ENCODE peak calls at places on chromosomes 11 and 22, in four cellular contexts. U is putamen, E is kidney tubule cell, Q is activated T-helper 1 cell treated with Interleukin-2 at 50 U/mL for 16 hours. K is an unnamed sample.

GRCh38 chr11:46906596-46906995 is 11.8 kb downstream of the LRP4 start:
- DNase-seq in U (peak), E (no peak), Q (no peak), K (peak)

GRCh38 chr11:77548552-77549439 is 41.0 kb upstream of the AQP11 start:
- DNase-seq in U (no peak), E (no peak), Q (no peak), K (no peak)

GRCh38 chr22:45946805-45947600 is 30.0 kb downstream of the WNT7B start:
- DNase-seq in U (peak), E (peak), Q (no peak), K (peak)

GRCh38 chr11:129853508-129854228 is 38.0 kb downstream of the TMEM45B start:
- DNase-seq in U (no peak), E (peak), Q (peak), K (no peak)

GRCh38 chr11:110935018-110935640 is 222.9 kb upstream of the ARHGAP20 start:
- DNase-seq in U (no peak), E (peak), Q (no peak), K (no peak)

GRCh38 chr22:32531955-32532818 is 57.6 kb downstream of the FBXO7 start:
- DNase-seq in U (no peak), E (peak), Q (no peak), K (no peak)

GRCh38 chr11:69310934-69311766 is 17.2 kb downstream of the MYEOV start:
- DNase-seq in U (no peak), E (peak), Q (no peak), K (no peak)

GRCh38 chr22:44023404-44024287 is 456 bp upstream of the PARVB start:
- DNase-seq in U (no peak), E (peak), Q (no peak), K (no peak)

GRCh38 chr11:127136438-127136837 is 135.9 kb upstream of the KIRREL3 start:
- DNase-seq in U (no peak), E (no peak), Q (no peak), K (no peak)

GRCh38 chr22:34430386-34430785 is 510.1 kb upstream of the LARGE1 start:
- DNase-seq in U (no peak), E (no peak), Q (no peak), K (no peak)

GRCh38 chr22:31680764-31681624 is 19.0 kb upstream of the PISD start:
- DNase-seq in U (no peak), E (peak), Q (no peak), K (no peak)

GRCh38 chr11:64384039-64384737 is 25.2 kb downstream of the RPS6KA4 start:
- DNase-seq in U (no peak), E (no peak), Q (no peak), K (no peak)

GRCh38 chr11:12224537-12224893 is 114.1 kb downstream of the MICAL2 start:
- DNase-seq in U (no peak), E (peak), Q (peak), K (no peak)

GRCh38 chr11:17989306-17989705 is 23.5 kb downstream of the SERGEF start:
- DNase-seq in U (no peak), E (peak), Q (no peak), K (no peak)

GRCh38 chr22:30097861-30098260 is 17.6 kb downstream of the HORMAD2 start:
- DNase-seq in U (no peak), E (no peak), Q (no peak), K (no peak)

GRCh38 chr11:28383471-28383870 is 275.3 kb downstream of the METTL15 start:
- DNase-seq in U (no peak), E (no peak), Q (no peak), K (no peak)

GRCh38 chr11:45920531-45921477 is 1.7 kb upstream of the LARGE2 start:
- DNase-seq in U (no peak), E (no peak), Q (no peak), K (no peak)

GRCh38 chr11:20022363-20023081 is 137.8 kb downstream of the DBX1 start:
- DNase-seq in U (no peak), E (peak), Q (no peak), K (no peak)

GRCh38 chr11:125082611-125083311 is 19.7 kb downstream of the SLC37A2 start:
- DNase-seq in U (no peak), E (peak), Q (no peak), K (no peak)

GRCh38 chr11:96162816-96163499 is 180.0 kb downstream of the MAML2 start:
- DNase-seq in U (no peak), E (no peak), Q (no peak), K (no peak)

GRCh38 chr11:18064450-18065048 is 18.5 kb upstream of the TPH1 start:
- DNase-seq in U (no peak), E (no peak), Q (no peak), K (no peak)

GRCh38 chr11:75896843-75897419 is 81.9 kb downstream of the UVRAG start:
- DNase-seq in U (peak), E (peak), Q (no peak), K (no peak)

GRCh38 chr22:46592390-46592872 is 27.8 kb upstream of the GRAMD4 start:
- DNase-seq in U (no peak), E (peak), Q (no peak), K (peak)

GRCh38 chr11:32829680-32830412 is at the start of gene PRRG4:
- DNase-seq in U (no peak), E (peak), Q (no peak), K (peak)

GRCh38 chr11:64729851-64730382 is 6.9 kb upstream of the NRXN2 start:
- DNase-seq in U (no peak), E (peak), Q (no peak), K (no peak)

GRCh38 chr11:19819148-19819547 is 106.5 kb downstream of the NAV2 start:
- DNase-seq in U (no peak), E (no peak), Q (no peak), K (no peak)

GRCh38 chr11:118343981-118344521 is at the start of gene CD3G:
- DNase-seq in U (no peak), E (no peak), Q (peak), K (no peak)

GRCh38 chr22:29308791-29309262 is 2.4 kb downstream of the GAS2L1 start:
- DNase-seq in U (no peak), E (no peak), Q (no peak), K (no peak)

GRCh38 chr22:41206719-41207118 is 1.6 kb downstream of the L3MBTL2 start:
- DNase-seq in U (no peak), E (no peak), Q (no peak), K (no peak)

GRCh38 chr11:60428517-60428916 is 855 bp upstream of the MS4A5 start:
- DNase-seq in U (no peak), E (peak), Q (no peak), K (no peak)

GRCh38 chr22:23755711-23756110 is 1.5 kb upstream of the VPREB3 start:
- DNase-seq in U (no peak), E (no peak), Q (no peak), K (no peak)

GRCh38 chr22:38935023-38935422 is 22.4 kb upstream of the APOBEC3A start:
- DNase-seq in U (no peak), E (peak), Q (no peak), K (no peak)

K was measured in globus pallidus.